ENCODE peak calls at places on chromosomes 11 and 22, in five cellular contexts. Z is mesendoderm, C is small intestine, P is GM23248, V is testis. W is an unnamed sample.

GRCh38 chr11:70351646-70352045 is 46.7 kb upstream of the CTTN start:
- DNase-seq in C (no peak), V (no peak), P (no peak), Z (no peak), W (no peak)

GRCh38 chr22:39349967-39350802 is at the start of gene SYNGR1:
- DNase-seq in P (peak; percentile 51), Z (no peak), V (peak; percentile 58), C (no peak), W (peak; percentile 12)

GRCh38 chr22:19872779-19873137 is 18.1 kb upstream of the GNB1L start:
- DNase-seq in P (no peak), V (no peak), Z (no peak), C (no peak), W (peak; percentile 11)

GRCh38 chr11:65444314-65445051 is 21.9 kb downstream of the NEAT1 start:
- DNase-seq in Z (no peak), C (peak; percentile 14), P (peak; percentile 50), V (no peak), W (peak; percentile 58)

GRCh38 chr11:81792416-81792815 is 941.2 kb downstream of the FAM181B start:
- DNase-seq in P (no peak), C (no peak), Z (no peak), V (no peak), W (no peak)

GRCh38 chr22:37904572-37905533 is 1.2 kb upstream of the MICALL1 start:
- DNase-seq in P (peak; percentile 99), C (no peak), Z (peak; percentile 97), V (no peak), W (peak; percentile 22)

GRCh38 chr11:120512727-120513435 is 1.3 kb downstream of the GRIK4 start:
- DNase-seq in V (no peak), Z (no peak), C (no peak), P (no peak), W (no peak)

GRCh38 chr11:62603771-62604170 is 2.1 kb upstream of the MTA2 start:
- DNase-seq in V (no peak), C (no peak), P (no peak), Z (no peak), W (no peak)

GRCh38 chr11:3021125-3021524 is 29.0 kb upstream of the NAP1L4 start:
- DNase-seq in C (peak; percentile 76), P (peak; percentile 45), Z (peak; percentile 70), V (peak; percentile 70), W (peak; percentile 61)

GRCh38 chr11:96098511-96099241 is 174.8 kb upstream of the MTMR2 start:
- DNase-seq in V (no peak), C (peak; percentile 49), P (peak; percentile 49), Z (no peak), W (peak; percentile 11)

GRCh38 chr11:105168457-105168856 is 28.9 kb upstream of the CARD18 start:
- DNase-seq in P (peak; percentile 67), V (no peak), Z (no peak), C (no peak), W (no peak)

GRCh38 chr11:101327908-101328307 is 198.3 kb upstream of the PGR start:
- DNase-seq in C (no peak), V (no peak), Z (no peak), P (no peak), W (no peak)

GRCh38 chr11:131624526-131624925 is 254.1 kb downstream of the NTM start:
- DNase-seq in P (peak; percentile 85), C (no peak), Z (no peak), V (no peak), W (no peak)

GRCh38 chr11:131441398-131441797 is 71.0 kb downstream of the NTM start:
- DNase-seq in Z (no peak), C (no peak), P (no peak), V (no peak), W (no peak)

GRCh38 chr22:36936362-36937116 is 23.1 kb downstream of the CSF2RB start:
- DNase-seq in P (no peak), V (no peak), C (no peak), Z (no peak), W (no peak)

GRCh38 chr22:48942698-48943566 is 884.7 kb downstream of the BRD1 start:
- DNase-seq in Z (no peak), C (no peak), V (peak; percentile 7), P (no peak), W (no peak)

GRCh38 chr11:35178862-35179261 is 39.9 kb downstream of the CD44 start:
- DNase-seq in P (peak; percentile 80), V (no peak), C (no peak), Z (no peak), W (peak; percentile 12)

GRCh38 chr11:118918128-118918685 is 7.5 kb downstream of the BCL9L start:
- DNase-seq in P (peak; percentile 94), C (peak; percentile 98), V (peak; percentile 75), Z (peak; percentile 98), W (peak; percentile 75)

GRCh38 chr22:25478111-25478510 is 86.4 kb upstream of the GRK3 start:
- DNase-seq in V (no peak), C (no peak), P (no peak), Z (no peak), W (no peak)

GRCh38 chr11:8261921-8262551 is 1.6 kb downstream of the LMO1 start:
- DNase-seq in V (no peak), Z (peak; percentile 59), P (no peak), C (no peak), W (no peak)

GRCh38 chr11:8258289-8258688 is 5.4 kb downstream of the LMO1 start:
- DNase-seq in P (peak; percentile 30), C (no peak), V (no peak), Z (no peak), W (no peak)

GRCh38 chr11:111932605-111932938 is 4.6 kb upstream of the DIXDC1 start:
- DNase-seq in C (no peak), Z (no peak), P (peak; percentile 68), V (no peak), W (no peak)
- H3K4me1 ChIP-seq in C (no peaks in the 10 kb centered on the region), Z (peaks cover 1% of the 10 kb centered on the region), P (peaks cover 50% of the 10 kb centered on the region), V (peaks cover 13% of the 10 kb centered on the region), W (peaks cover 24% of the 10 kb centered on the region)

GRCh38 chr11:76763573-76764348 is 19.4 kb upstream of the TSKU start:
- DNase-seq in V (peak; percentile 52), Z (no peak), P (peak; percentile 89), C (no peak), W (no peak)

GRCh38 chr11:76766521-76766920 is 16.6 kb upstream of the TSKU start:
- DNase-seq in Z (no peak), V (no peak), C (no peak), P (no peak), W (no peak)

GRCh38 chr11:76767659-76768058 is 15.5 kb upstream of the TSKU start:
- DNase-seq in C (no peak), P (no peak), Z (peak; percentile 56), V (no peak), W (no peak)

GRCh38 chr11:76764941-76765340 is 18.2 kb upstream of the TSKU start:
- DNase-seq in C (no peak), Z (no peak), V (no peak), P (no peak), W (no peak)

GRCh38 chr11:76765863-76766350 is 17.2 kb upstream of the TSKU start:
- DNase-seq in C (peak; percentile 47), P (peak; percentile 54), V (no peak), Z (no peak), W (no peak)
- H3K4me1 ChIP-seq in C (peaks cover 8% of the 10 kb centered on the region), P (peaks cover 38% of the 10 kb centered on the region), V (peaks cover 59% of the 10 kb centered on the region), Z (peaks cover 38% of the 10 kb centered on the region), W (peaks cover 58% of the 10 kb centered on the region)

DNA sequence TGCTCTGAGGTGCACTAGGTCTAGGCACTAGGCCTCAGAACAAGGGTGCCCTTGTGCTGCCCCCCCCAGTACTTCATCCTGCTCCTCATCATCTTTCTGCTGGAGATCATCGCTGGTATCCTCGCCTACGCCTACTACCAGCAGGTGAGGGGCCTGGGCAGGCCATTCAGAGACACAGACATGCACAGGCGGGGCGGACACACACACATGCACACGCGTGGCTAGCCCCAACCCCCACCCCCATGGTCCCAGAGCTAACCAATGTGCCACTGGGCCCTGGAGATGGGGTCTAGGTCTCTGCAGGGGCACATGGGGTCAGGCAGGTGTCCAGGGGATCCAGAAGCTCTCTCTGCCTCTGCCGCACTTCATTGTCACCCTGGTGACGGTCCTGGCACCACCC is 3.9 kb downstream of the CD151 start:
- DNase-seq in V (no peak), C (no peak), Z (no peak), P (no peak), W (no peak)
- H3K4me1 ChIP-seq in V (peaks cover 37% of the 10 kb centered on the region), C (peaks cover 13% of the 10 kb centered on the region), Z (peaks cover 8% of the 10 kb centered on the region), P (peaks cover 16% of the 10 kb centered on the region), W (peaks cover 44% of the 10 kb centered on the region)

DNA sequence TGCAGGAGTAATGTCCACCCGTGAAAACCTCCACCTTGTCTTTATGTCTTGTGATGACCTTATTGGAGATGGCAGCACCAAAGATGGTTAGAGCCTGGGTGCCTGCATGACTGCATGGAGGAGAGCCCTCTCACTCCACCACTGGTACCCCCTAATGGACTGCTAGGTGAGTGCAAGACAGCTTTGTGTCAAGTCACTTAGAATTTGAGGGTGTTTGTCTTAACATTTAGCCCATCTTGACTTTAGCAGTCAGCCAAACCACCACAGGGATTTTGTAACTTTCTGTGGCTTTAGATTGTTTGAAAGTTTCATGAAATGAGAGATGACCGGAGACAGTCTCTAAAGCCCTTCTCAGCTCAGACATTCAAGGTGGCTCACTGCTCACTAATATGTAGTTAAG is 232.9 kb upstream of the NCAM1 start:
- DNase-seq in C (no peak), P (no peak), V (no peak), Z (no peak), W (no peak)
- H3K4me1 ChIP-seq in C (no peaks in the 10 kb centered on the region), P (no peaks in the 10 kb centered on the region), V (no peaks in the 10 kb centered on the region), Z (no peaks in the 10 kb centered on the region), W (no peaks in the 10 kb centered on the region)

GRCh38 chr22:24140357-24140756 is 40.9 kb upstream of the SUSD2 start:
- DNase-seq in P (no peak), Z (no peak), V (no peak), C (no peak), W (no peak)
- H3K4me1 ChIP-seq in P (peaks cover 14% of the 10 kb centered on the region), Z (no peaks in the 10 kb centered on the region), V (peaks cover 22% of the 10 kb centered on the region), C (peaks cover 2% of the 10 kb centered on the region), W (peaks cover 47% of the 10 kb centered on the region)

DNA sequence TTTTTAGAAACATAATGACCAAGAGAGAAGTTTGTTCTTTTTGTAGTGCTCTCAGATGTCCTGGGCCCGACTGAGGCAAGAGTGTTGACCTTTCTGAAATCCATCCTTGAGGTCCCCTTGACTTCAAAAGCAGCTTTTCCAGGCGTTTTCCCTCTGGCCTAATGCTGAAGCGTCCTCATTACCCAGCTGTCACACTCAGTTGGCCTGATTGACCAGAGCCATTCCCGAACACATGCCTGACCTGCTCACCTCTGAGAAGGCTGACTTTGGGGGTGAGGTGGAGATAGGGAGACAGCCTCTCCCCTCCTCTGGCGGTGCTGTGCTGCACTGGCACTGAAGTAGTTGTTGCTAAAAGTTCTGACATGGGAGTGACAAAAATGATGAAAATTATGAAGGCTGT is 66.9 kb downstream of the ALX4 start:
- DNase-seq in Z (peak; percentile 54), P (no peak), C (no peak), V (no peak), W (no peak)
- H3K4me1 ChIP-seq in Z (peaks cover 15% of the 10 kb centered on the region), P (peaks cover 51% of the 10 kb centered on the region), C (no peaks in the 10 kb centered on the region), V (peaks cover 16% of the 10 kb centered on the region), W (peaks cover 39% of the 10 kb centered on the region)

GRCh38 chr11:33325456-33325855 is 68.3 kb downstream of the HIPK3 start:
- DNase-seq in Z (no peak), V (no peak), C (no peak), P (peak; percentile 44), W (no peak)
- H3K4me1 ChIP-seq in Z (peaks cover 3% of the 10 kb centered on the region), V (peaks cover 34% of the 10 kb centered on the region), C (peaks cover 14% of the 10 kb centered on the region), P (peaks cover 65% of the 10 kb centered on the region), W (peaks cover 35% of the 10 kb centered on the region)